ENCODE peak calls at places on chromosomes 5 and 9, in four cellular contexts. L, O, T and J are unnamed samples. For H3K4me1, the result is how much of the 10 kb centered on the place peaks cover.

GRCh38 chr5:124088289-124089064 is 576.5 kb downstream of the CSNK1G3 start:
- DNase-seq in L (no peak), O (peak), T (no peak), J (no peak)

GRCh38 chr5:172106511-172107356 is 81.3 kb downstream of the STK10 start:
- DNase-seq in L (peak), O (peak), T (no peak), J (peak)

GRCh38 chr5:134464988-134465855 is 53.5 kb upstream of the CDKN2AIPNL start:
- DNase-seq in L (peak), O (no peak), T (no peak), J (no peak)

GRCh38 chr9:23842531-23843129 is 16.6 kb upstream of the ELAVL2 start:
- DNase-seq in L (no peak), O (no peak), T (no peak), J (no peak)

GRCh38 chr5:1788200-1788599 is 11.4 kb downstream of the MRPL36 start:
- DNase-seq in L (no peak), O (no peak), T (no peak), J (no peak)

GRCh38 chr5:150376799-150377771 is 19.6 kb downstream of the TCOF1 start:
- DNase-seq in L (no peak), O (no peak), T (peak), J (peak)

GRCh38 chr5:127838661-127839060 is 135.5 kb downstream of the CCDC192 start:
- DNase-seq in L (peak), O (peak), T (no peak), J (no peak)

GRCh38 chr9:33919276-33919897 is 102.4 kb downstream of the UBE2R2 start:
- DNase-seq in L (no peak), O (no peak), T (no peak), J (no peak)

GRCh38 chr9:4530375-4530774 is 40.1 kb downstream of the SLC1A1 start:
- DNase-seq in L (no peak), O (peak), T (peak), J (no peak)

GRCh38 chr9:5643005-5643624 is 14.2 kb downstream of the RIC1 start:
- DNase-seq in L (no peak), O (no peak), T (peak), J (no peak)

GRCh38 chr9:130874783-130875182 is 21.8 kb downstream of the QRFP start:
- DNase-seq in L (no peak), O (no peak), T (no peak), J (no peak)

GRCh38 chr9:113542741-113543140 is 79.2 kb downstream of the RGS3 start:
- DNase-seq in L (no peak), O (no peak), T (no peak), J (no peak)

GRCh38 chr5:130773813-130774212 is 391.2 kb downstream of the HINT1 start:
- DNase-seq in L (no peak), O (no peak), T (no peak), J (no peak)

GRCh38 chr9:127341152-127341551 is 55.8 kb upstream of the SLC2A8 start:
- DNase-seq in L (no peak), O (no peak), T (no peak), J (no peak)

GRCh38 chr9:123655681-123656423 is 274.1 kb downstream of the DENND1A start:
- DNase-seq in L (no peak), O (no peak), T (no peak), J (no peak)

GRCh38 chr5:173016621-173017046 is 33.1 kb downstream of the ATP6V0E1 start:
- DNase-seq in L (no peak), O (peak), T (peak), J (peak)

GRCh38 chr9:133467101-133467500 is 7.3 kb downstream of the CACFD1 start:
- DNase-seq in L (no peak), O (no peak), T (no peak), J (no peak)

GRCh38 chr9:122118343-122119165 is 25.4 kb upstream of the TTLL11 start:
- DNase-seq in L (no peak), O (no peak), T (no peak), J (no peak)
- H3K9ac ChIP-seq in L (no peak), O (no peak), T (no peak), J (no peak)

GRCh38 chr5:35851282-35851681 is 5.4 kb upstream of the IL7R start:
- DNase-seq in L (no peak), O (peak), T (peak), J (peak)

GRCh38 chr5:35854248-35854647 is 2.4 kb upstream of the IL7R start:
- DNase-seq in L (no peak), O (no peak), T (no peak), J (no peak)

GRCh38 chr5:35855221-35855620 is 1.5 kb upstream of the IL7R start:
- DNase-seq in L (no peak), O (no peak), T (no peak), J (no peak)

GRCh38 chr5:35852084-35852734 is 4.5 kb upstream of the IL7R start:
- DNase-seq in L (no peak), O (no peak), T (no peak), J (no peak)

GRCh38 chr5:35853652-35854051 is 3.0 kb upstream of the IL7R start:
- DNase-seq in L (no peak), O (no peak), T (no peak), J (no peak)
- H3K4me1 ChIP-seq in L (under half), O (under half), T (under half), J (under half)

GRCh38 chr9:77710965-77711657 is 63.0 kb upstream of the GNA14 start:
- DNase-seq in L (no peak), O (no peak), T (no peak), J (no peak)

GRCh38 chr9:77712533-77713130 is 64.5 kb upstream of the GNA14 start:
- DNase-seq in L (no peak), O (peak), T (peak), J (peak)

GRCh38 chr9:77710276-77710675 is 62.2 kb upstream of the GNA14 start:
- DNase-seq in L (no peak), O (no peak), T (no peak), J (no peak)

GRCh38 chr9:77708416-77708815 is 60.3 kb upstream of the GNA14 start:
- DNase-seq in L (no peak), O (no peak), T (peak), J (peak)

GRCh38 chr9:77707696-77708095 is 59.6 kb upstream of the GNA14 start:
- DNase-seq in L (no peak), O (peak), T (peak), J (peak)
- H3K9ac ChIP-seq in L (no peak), O (peak), T (peak), J (peak)

DNA sequence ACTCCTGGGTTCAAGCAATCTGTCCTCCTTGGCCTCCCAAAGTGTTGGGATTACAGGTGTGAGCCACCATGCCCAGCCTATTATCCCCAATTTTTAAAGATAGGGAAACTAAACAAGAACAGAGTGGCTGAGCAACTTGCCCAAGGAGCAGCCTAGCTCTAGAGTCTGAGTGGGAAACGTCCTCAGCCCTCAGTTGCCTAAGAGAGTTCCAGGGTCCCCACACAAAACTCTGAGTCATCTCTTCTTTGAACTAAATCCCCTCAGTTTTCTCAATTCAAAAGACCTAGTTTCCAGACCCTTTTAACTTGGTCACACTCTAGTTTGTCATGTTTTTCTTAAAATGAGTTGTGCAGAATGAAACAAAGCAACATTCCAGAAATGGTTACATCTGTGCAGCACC is 33.5 kb downstream of the GGTA1 start:
- DNase-seq in L (no peak), O (no peak), T (no peak), J (no peak)
- H3K4me1 ChIP-seq in L (under half), O (under half), T (under half), J (under half)

GRCh38 chr5:59128646-59129290 is 545.9 kb downstream of the RAB3C start:
- DNase-seq in L (no peak), O (no peak), T (no peak), J (peak)

GRCh38 chr5:59126665-59127354 is 543.9 kb downstream of the RAB3C start:
- DNase-seq in L (no peak), O (peak), T (peak), J (peak)

GRCh38 chr5:59123595-59124561 is 541.0 kb downstream of the RAB3C start:
- DNase-seq in L (no peak), O (no peak), T (no peak), J (no peak)

GRCh38 chr5:59124983-59125960 is 542.4 kb downstream of the RAB3C start:
- DNase-seq in L (no peak), O (no peak), T (no peak), J (peak)

DNA sequence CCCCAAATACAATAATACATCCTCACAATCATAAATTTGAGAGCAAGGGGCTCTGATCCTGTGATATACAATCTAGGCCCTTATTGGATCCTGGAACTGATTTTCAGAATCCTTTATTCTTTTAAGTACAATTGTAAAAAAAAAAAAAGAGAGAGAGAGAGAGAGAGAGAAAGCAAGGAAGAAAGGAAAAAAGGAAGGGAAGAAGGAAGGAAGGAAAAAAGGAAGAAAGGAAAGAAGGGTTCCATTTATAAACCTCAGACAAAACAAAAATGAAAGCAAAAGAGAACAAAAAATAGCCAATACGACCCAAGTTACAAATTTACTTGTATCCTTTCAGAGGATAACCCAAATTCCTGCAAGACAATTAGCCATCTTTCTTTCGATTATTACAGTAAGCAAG is 543.1 kb downstream of the RAB3C start:
- DNase-seq in L (no peak), O (no peak), T (no peak), J (no peak)
- H3K9ac ChIP-seq in L (no peak), O (no peak), T (no peak), J (peak)

DNA sequence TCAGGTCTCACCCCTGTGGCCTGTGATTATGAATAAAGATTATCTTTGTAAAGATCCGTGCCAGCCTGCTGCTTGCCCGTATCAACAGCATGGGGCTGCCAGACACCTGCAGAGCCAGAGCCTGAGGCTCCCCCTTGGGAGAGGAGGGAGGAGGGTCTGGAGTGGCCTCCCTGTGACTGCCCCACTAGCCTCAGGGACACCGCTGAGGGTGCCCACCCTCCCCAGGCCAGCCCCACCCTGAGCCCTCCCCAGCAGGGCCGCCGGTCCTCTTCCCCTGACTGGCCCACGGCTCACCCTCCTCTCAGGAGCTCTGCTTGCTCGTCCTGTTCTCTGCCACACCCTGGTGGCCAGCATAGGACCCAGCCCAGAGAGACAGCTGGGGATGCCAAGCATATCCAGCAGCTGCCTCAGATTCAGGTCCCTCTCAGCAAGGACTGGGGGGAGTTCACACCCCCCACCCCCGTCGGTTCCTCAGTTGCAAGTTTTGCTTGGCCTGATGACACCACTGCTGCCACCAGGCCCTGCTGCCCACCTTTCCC is 1.9 kb downstream of the SSNA1 start:
- DNase-seq in L (no peak), O (no peak), T (no peak), J (no peak)
- H3K4me1 ChIP-seq in L (under half), O (under half), T (under half), J (under half)